ENCODE peak calls at places on chromosomes 2 and 18, in five cellular contexts. S, G, E, P and I are unnamed samples.

GRCh38 chr2:85914525-85914881 is 25.7 kb upstream of the ST3GAL5 start:
- DNase-seq in S (no peak), G (no peak), E (no peak), P (no peak), I (no peak)

GRCh38 chr2:223549215-223549614 is 52.9 kb downstream of the SCG2 start:
- DNase-seq in S (no peak), G (no peak), E (no peak), P (no peak), I (no peak)

GRCh38 chr2:19426144-19426543 is 67.7 kb upstream of the OSR1 start:
- DNase-seq in S (no peak), G (no peak), E (no peak), P (no peak), I (no peak)

GRCh38 chr2:173402405-173402974 is 47.8 kb downstream of the CDCA7 start:
- DNase-seq in S (peak; percentile 87), G (peak; percentile 88), E (peak; percentile 82), P (peak; percentile 85), I (peak; percentile 64)

GRCh38 chr18:23422751-23423418 is 30.2 kb upstream of the RIOK3 start:
- DNase-seq in S (peak; percentile 70), G (peak; percentile 95), E (peak; percentile 57), P (no peak), I (no peak)

GRCh38 chr2:15943378-15943851 is 3.1 kb downstream of the MYCN start:
- DNase-seq in S (peak; percentile 74), G (peak; percentile 18), E (peak; percentile 47), P (peak; percentile 31), I (peak; percentile 20)

GRCh38 chr2:67613227-67613626 is 216.1 kb downstream of the ETAA1 start:
- DNase-seq in S (no peak), G (no peak), E (no peak), P (no peak), I (no peak)

GRCh38 chr18:3458378-3458777 is 8.4 kb downstream of the TGIF1 start:
- DNase-seq in S (no peak), G (no peak), E (no peak), P (no peak), I (peak; percentile 46)

GRCh38 chr2:2932189-2932588 is 445.4 kb downstream of the EIPR1 start:
- DNase-seq in S (no peak), G (no peak), E (no peak), P (no peak), I (no peak)

GRCh38 chr2:217617496-217618085 is 385.2 kb downstream of the TNS1 start:
- DNase-seq in S (no peak), G (no peak), E (no peak), P (no peak), I (no peak)

GRCh38 chr2:208097801-208098200 is 26.5 kb downstream of the CRYGD start:
- DNase-seq in S (no peak), G (no peak), E (no peak), P (no peak), I (no peak)

GRCh38 chr2:79191816-79192215 is 32.3 kb upstream of the REG3A start:
- DNase-seq in S (no peak), G (no peak), E (no peak), P (no peak), I (no peak)

GRCh38 chr18:12857215-12857924 is 26.7 kb downstream of the PTPN2 start:
- DNase-seq in S (no peak), G (no peak), E (no peak), P (no peak), I (no peak)

GRCh38 chr18:68454511-68455228 is 260.2 kb downstream of the TMX3 start:
- DNase-seq in S (no peak), G (no peak), E (no peak), P (no peak), I (no peak)

GRCh38 chr2:221195829-221196228 is 376.3 kb downstream of the EPHA4 start:
- DNase-seq in S (no peak), G (no peak), E (no peak), P (no peak), I (no peak)

GRCh38 chr2:232336241-232336736 is 42.3 kb upstream of the ALPP start:
- DNase-seq in S (peak; percentile 18), G (no peak), E (peak; percentile 21), P (no peak), I (no peak)

GRCh38 chr2:15038373-15039364 is 406.2 kb downstream of the LRATD1 start:
- DNase-seq in S (no peak), G (no peak), E (no peak), P (no peak), I (no peak)

GRCh38 chr2:48312126-48312525 is 217.8 kb upstream of the STON1 start:
- DNase-seq in S (no peak), G (no peak), E (no peak), P (no peak), I (no peak)

GRCh38 chr2:88136817-88137216 is 9.0 kb upstream of the FABP1 start:
- DNase-seq in S (no peak), G (no peak), E (no peak), P (no peak), I (no peak)

GRCh38 chr18:41828137-41828536 is 126.9 kb upstream of the PIK3C3 start:
- DNase-seq in S (no peak), G (no peak), E (no peak), P (no peak), I (no peak)

GRCh38 chr2:186551323-186552050 is 38.4 kb upstream of the ITGAV start:
- DNase-seq in S (no peak), G (no peak), E (no peak), P (no peak), I (no peak)

GRCh38 chr2:201105759-201106158 is 10.2 kb upstream of the CFLAR start:
- DNase-seq in S (no peak), G (no peak), E (no peak), P (no peak), I (no peak)

GRCh38 chr2:85175369-85176299 is 42.4 kb downstream of the TCF7L1 start:
- DNase-seq in S (peak; percentile 74), G (no peak), E (no peak), P (peak; percentile 43), I (no peak)

GRCh38 chr18:41745166-41746049 is 209.6 kb upstream of the PIK3C3 start:
- DNase-seq in S (peak; percentile 53), G (peak; percentile 56), E (peak; percentile 61), P (peak; percentile 23), I (peak; percentile 7)

GRCh38 chr18:433960-434359 is 66.5 kb downstream of the COLEC12 start:
- DNase-seq in S (no peak), G (no peak), E (no peak), P (no peak), I (no peak)

GRCh38 chr2:211802611-211803010 is 736.0 kb downstream of the ERBB4 start:
- DNase-seq in S (no peak), G (no peak), E (no peak), P (no peak), I (no peak)

GRCh38 chr2:232028071-232028470 is 66.6 kb downstream of the DIS3L2 start:
- DNase-seq in S (no peak), G (no peak), E (no peak), P (no peak), I (no peak)

DNA sequence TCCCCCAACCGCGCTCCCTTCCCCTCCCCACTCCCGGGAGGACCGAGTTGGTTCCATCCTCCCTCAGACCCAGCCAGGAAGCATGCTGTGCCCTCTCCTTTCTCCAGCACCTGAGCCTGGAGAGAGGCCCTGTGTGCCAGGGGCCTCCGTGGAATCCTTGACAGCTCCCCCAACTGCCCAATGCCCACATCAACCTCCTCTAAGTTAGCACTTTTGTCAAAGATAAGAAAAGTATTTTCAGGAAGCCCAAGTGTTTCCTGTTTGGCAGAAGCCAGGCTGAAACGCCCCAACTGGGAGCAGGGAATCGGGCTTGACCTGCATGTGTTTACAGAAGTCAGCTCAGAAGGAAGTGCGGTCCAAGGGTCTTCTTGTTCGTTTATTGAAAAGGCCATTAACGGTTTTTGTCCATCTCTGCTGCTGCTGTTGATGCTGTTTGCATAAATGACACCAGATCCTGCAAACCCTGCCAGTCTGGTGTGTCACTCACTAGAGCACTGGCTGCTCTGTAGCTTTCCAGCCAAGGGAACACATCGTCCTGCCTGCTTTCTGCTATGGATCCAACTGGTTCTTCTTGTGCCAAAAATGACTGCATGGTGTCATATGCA is 35.3 kb upstream of the COL6A3 start:
- DNase-seq in S (peak; percentile 88), G (no peak), E (no peak), P (peak; percentile 63), I (no peak)
- H3K4me3 ChIP-seq in S (no peak overlapping the region), G (no peak overlapping the region), E (no peak overlapping the region), P (no peak overlapping the region), I (no peak overlapping the region)

GRCh38 chr18:66900837-66901236 is 296.9 kb upstream of the CDH19 start:
- DNase-seq in S (no peak), G (no peak), E (no peak), P (no peak), I (no peak)
- H3K4me3 ChIP-seq in S (no peak overlapping the region), G (no peak overlapping the region), E (no peak overlapping the region), P (no peak overlapping the region), I (no peak overlapping the region)

GRCh38 chr2:216370961-216371633 is 1.2 kb downstream of the MARCHF4 start:
- DNase-seq in S (peak; percentile 51), G (no peak), E (no peak), P (no peak), I (no peak)
- H3K4me3 ChIP-seq in S (peak overlapping the region; percentile 1), G (no peak overlapping the region), E (peak overlapping the region; percentile 20), P (peak overlapping the region; percentile 4), I (no peak overlapping the region)

GRCh38 chr18:77063256-77063655 is 69.3 kb downstream of the MBP start:
- DNase-seq in S (peak; percentile 67), G (peak; percentile 93), E (peak; percentile 45), P (no peak), I (peak; percentile 76)
- H3K4me3 ChIP-seq in S (no peak overlapping the region), G (peak overlapping the region; percentile 53), E (no peak overlapping the region), P (no peak overlapping the region), I (peak overlapping the region; percentile 71)

GRCh38 chr2:25541378-25541777 is 132.0 kb downstream of the DTNB start:
- DNase-seq in S (no peak), G (no peak), E (no peak), P (no peak), I (no peak)

GRCh38 chr2:25543939-25544338 is 129.4 kb downstream of the DTNB start:
- DNase-seq in S (no peak), G (no peak), E (no peak), P (no peak), I (no peak)

GRCh38 chr2:25534455-25534854 is 138.9 kb downstream of the DTNB start:
- DNase-seq in S (no peak), G (no peak), E (no peak), P (no peak), I (no peak)

GRCh38 chr2:25537526-25537925 is 135.9 kb downstream of the DTNB start:
- DNase-seq in S (no peak), G (no peak), E (no peak), P (no peak), I (no peak)

GRCh38 chr2:25539141-25539540 is 134.2 kb downstream of the DTNB start:
- DNase-seq in S (no peak), G (no peak), E (no peak), P (no peak), I (no peak)
- H3K4me3 ChIP-seq in S (no peak overlapping the region), G (no peak overlapping the region), E (no peak overlapping the region), P (no peak overlapping the region), I (no peak overlapping the region)

GRCh38 chr18:48827321-48828200 is 123.2 kb downstream of the SMAD7 start:
- DNase-seq in S (no peak), G (no peak), E (peak; percentile 24), P (peak; percentile 30), I (no peak)
- H3K4me3 ChIP-seq in S (peak overlapping the region; percentile 9), G (no peak overlapping the region), E (peak overlapping the region; percentile 19), P (no peak overlapping the region), I (no peak overlapping the region)